ENCODE peak calls at places on chromosomes 13 and 19, in ten cellular contexts. One of them, this sample, is unnamed.

GRCh38 chr19:35856546-35857149 is at the start of gene KIRREL2:
- DNase-seq in aorta: no peak
- DNase-seq in upper lobe of right lung: no peak
- DNase-seq in naive thymus-derived CD4-positive, alpha-beta T cell: peak
- DNase-seq in GOT3: no peak
- DNase-seq in H54: no peak
- DNase-seq in activated effector memory CD4-positive, alpha-beta T cell treated with Interleukin-2 at 50 U/mL for 16 hours: peak
- DNase-seq in HEK293T: no peak
- DNase-seq in naive thymus-derived CD8-positive, alpha-beta T cell: no peak
- DNase-seq in stimulated activated CD4-positive, alpha-beta T cell treated with anti-CD3 and anti-CD28 coated beads, TNF-alpha, amount 100 ng/mL, for 48 hours: no peak
- DNase-seq in this sample: no peak

GRCh38 chr13:48504606-48505369 is 28.1 kb downstream of the RCBTB2 start:
- DNase-seq in H54: no peak
- DNase-seq in GOT3: no peak
- DNase-seq in activated effector memory CD4-positive, alpha-beta T cell treated with Interleukin-2 at 50 U/mL for 16 hours: no peak
- DNase-seq in upper lobe of right lung: no peak
- DNase-seq in naive thymus-derived CD4-positive, alpha-beta T cell: no peak
- DNase-seq in stimulated activated CD4-positive, alpha-beta T cell treated with anti-CD3 and anti-CD28 coated beads, TNF-alpha, amount 100 ng/mL, for 48 hours: no peak
- DNase-seq in naive thymus-derived CD8-positive, alpha-beta T cell: no peak
- DNase-seq in HEK293T: no peak
- DNase-seq in aorta: no peak
- DNase-seq in this sample: no peak

GRCh38 chr13:99345345-99345744 is 38.1 kb upstream of the GPR183 start:
- DNase-seq in H54: no peak
- DNase-seq in HEK293T: no peak
- DNase-seq in naive thymus-derived CD8-positive, alpha-beta T cell: no peak
- DNase-seq in upper lobe of right lung: no peak
- DNase-seq in naive thymus-derived CD4-positive, alpha-beta T cell: no peak
- DNase-seq in aorta: no peak
- DNase-seq in stimulated activated CD4-positive, alpha-beta T cell treated with anti-CD3 and anti-CD28 coated beads, TNF-alpha, amount 100 ng/mL, for 48 hours: no peak
- DNase-seq in GOT3: no peak
- DNase-seq in activated effector memory CD4-positive, alpha-beta T cell treated with Interleukin-2 at 50 U/mL for 16 hours: no peak
- DNase-seq in this sample: no peak

GRCh38 chr13:75326173-75327131 is 155.5 kb downstream of the TBC1D4 start:
- DNase-seq in aorta: no peak
- DNase-seq in activated effector memory CD4-positive, alpha-beta T cell treated with Interleukin-2 at 50 U/mL for 16 hours: peak
- DNase-seq in naive thymus-derived CD8-positive, alpha-beta T cell: peak
- DNase-seq in GOT3: no peak
- DNase-seq in HEK293T: no peak
- DNase-seq in naive thymus-derived CD4-positive, alpha-beta T cell: peak
- DNase-seq in stimulated activated CD4-positive, alpha-beta T cell treated with anti-CD3 and anti-CD28 coated beads, TNF-alpha, amount 100 ng/mL, for 48 hours: peak
- DNase-seq in H54: no peak
- DNase-seq in upper lobe of right lung: no peak
- DNase-seq in this sample: no peak

GRCh38 chr13:35796627-35797026 is 320.1 kb upstream of the MAB21L1 start:
- DNase-seq in stimulated activated CD4-positive, alpha-beta T cell treated with anti-CD3 and anti-CD28 coated beads, TNF-alpha, amount 100 ng/mL, for 48 hours: no peak
- DNase-seq in GOT3: no peak
- DNase-seq in upper lobe of right lung: no peak
- DNase-seq in activated effector memory CD4-positive, alpha-beta T cell treated with Interleukin-2 at 50 U/mL for 16 hours: no peak
- DNase-seq in naive thymus-derived CD4-positive, alpha-beta T cell: no peak
- DNase-seq in H54: no peak
- DNase-seq in naive thymus-derived CD8-positive, alpha-beta T cell: no peak
- DNase-seq in HEK293T: no peak
- DNase-seq in aorta: no peak
- DNase-seq in this sample: no peak

GRCh38 chr19:5083547-5083965 is 114.6 kb downstream of the KDM4B start:
- DNase-seq in naive thymus-derived CD4-positive, alpha-beta T cell: no peak
- DNase-seq in H54: no peak
- DNase-seq in HEK293T: no peak
- DNase-seq in GOT3: no peak
- DNase-seq in upper lobe of right lung: no peak
- DNase-seq in stimulated activated CD4-positive, alpha-beta T cell treated with anti-CD3 and anti-CD28 coated beads, TNF-alpha, amount 100 ng/mL, for 48 hours: no peak
- DNase-seq in aorta: peak
- DNase-seq in activated effector memory CD4-positive, alpha-beta T cell treated with Interleukin-2 at 50 U/mL for 16 hours: no peak
- DNase-seq in naive thymus-derived CD8-positive, alpha-beta T cell: no peak
- DNase-seq in this sample: no peak

GRCh38 chr19:16532440-16533273 is 9.6 kb downstream of the CHERP start:
- DNase-seq in HEK293T: no peak
- DNase-seq in H54: no peak
- DNase-seq in GOT3: no peak
- DNase-seq in naive thymus-derived CD4-positive, alpha-beta T cell: no peak
- DNase-seq in stimulated activated CD4-positive, alpha-beta T cell treated with anti-CD3 and anti-CD28 coated beads, TNF-alpha, amount 100 ng/mL, for 48 hours: no peak
- DNase-seq in naive thymus-derived CD8-positive, alpha-beta T cell: no peak
- DNase-seq in activated effector memory CD4-positive, alpha-beta T cell treated with Interleukin-2 at 50 U/mL for 16 hours: no peak
- DNase-seq in upper lobe of right lung: no peak
- DNase-seq in aorta: no peak
- DNase-seq in this sample: no peak

GRCh38 chr19:46065486-46065885 is 24.7 kb upstream of the IGFL4 start:
- DNase-seq in upper lobe of right lung: no peak
- DNase-seq in GOT3: no peak
- DNase-seq in activated effector memory CD4-positive, alpha-beta T cell treated with Interleukin-2 at 50 U/mL for 16 hours: no peak
- DNase-seq in H54: no peak
- DNase-seq in aorta: no peak
- DNase-seq in naive thymus-derived CD4-positive, alpha-beta T cell: no peak
- DNase-seq in naive thymus-derived CD8-positive, alpha-beta T cell: no peak
- DNase-seq in stimulated activated CD4-positive, alpha-beta T cell treated with anti-CD3 and anti-CD28 coated beads, TNF-alpha, amount 100 ng/mL, for 48 hours: no peak
- DNase-seq in HEK293T: no peak
- DNase-seq in this sample: no peak

GRCh38 chr19:18637644-18638630 is 1.1 kb downstream of the KLHL26 start:
- DNase-seq in upper lobe of right lung: no peak
- DNase-seq in aorta: no peak
- DNase-seq in activated effector memory CD4-positive, alpha-beta T cell treated with Interleukin-2 at 50 U/mL for 16 hours: no peak
- DNase-seq in stimulated activated CD4-positive, alpha-beta T cell treated with anti-CD3 and anti-CD28 coated beads, TNF-alpha, amount 100 ng/mL, for 48 hours: no peak
- DNase-seq in naive thymus-derived CD8-positive, alpha-beta T cell: no peak
- DNase-seq in naive thymus-derived CD4-positive, alpha-beta T cell: peak
- DNase-seq in H54: no peak
- DNase-seq in GOT3: no peak
- DNase-seq in HEK293T: no peak
- DNase-seq in this sample: peak

GRCh38 chr13:51942189-51942588 is 69.1 kb downstream of the ATP7B start:
- DNase-seq in naive thymus-derived CD8-positive, alpha-beta T cell: peak
- DNase-seq in naive thymus-derived CD4-positive, alpha-beta T cell: peak
- DNase-seq in HEK293T: no peak
- DNase-seq in activated effector memory CD4-positive, alpha-beta T cell treated with Interleukin-2 at 50 U/mL for 16 hours: peak
- DNase-seq in GOT3: no peak
- DNase-seq in stimulated activated CD4-positive, alpha-beta T cell treated with anti-CD3 and anti-CD28 coated beads, TNF-alpha, amount 100 ng/mL, for 48 hours: no peak
- DNase-seq in aorta: no peak
- DNase-seq in H54: no peak
- DNase-seq in upper lobe of right lung: no peak
- DNase-seq in this sample: no peak

GRCh38 chr19:934865-935422 is 9.1 kb downstream of the ARID3A start:
- DNase-seq in upper lobe of right lung: peak
- DNase-seq in H54: no peak
- DNase-seq in aorta: peak
- DNase-seq in activated effector memory CD4-positive, alpha-beta T cell treated with Interleukin-2 at 50 U/mL for 16 hours: no peak
- DNase-seq in GOT3: no peak
- DNase-seq in HEK293T: no peak
- DNase-seq in naive thymus-derived CD8-positive, alpha-beta T cell: no peak
- DNase-seq in naive thymus-derived CD4-positive, alpha-beta T cell: no peak
- DNase-seq in stimulated activated CD4-positive, alpha-beta T cell treated with anti-CD3 and anti-CD28 coated beads, TNF-alpha, amount 100 ng/mL, for 48 hours: no peak
- DNase-seq in this sample: no peak

GRCh38 chr13:51781246-51782022 is 22.5 kb downstream of the DHRS12 start:
- DNase-seq in upper lobe of right lung: no peak
- DNase-seq in GOT3: no peak
- DNase-seq in stimulated activated CD4-positive, alpha-beta T cell treated with anti-CD3 and anti-CD28 coated beads, TNF-alpha, amount 100 ng/mL, for 48 hours: no peak
- DNase-seq in HEK293T: no peak
- DNase-seq in naive thymus-derived CD4-positive, alpha-beta T cell: no peak
- DNase-seq in aorta: no peak
- DNase-seq in activated effector memory CD4-positive, alpha-beta T cell treated with Interleukin-2 at 50 U/mL for 16 hours: no peak
- DNase-seq in naive thymus-derived CD8-positive, alpha-beta T cell: no peak
- DNase-seq in H54: no peak
- DNase-seq in this sample: peak

GRCh38 chr19:54448037-54448773 is 794 bp upstream of the LENG8 start:
- DNase-seq in aorta: no peak
- DNase-seq in stimulated activated CD4-positive, alpha-beta T cell treated with anti-CD3 and anti-CD28 coated beads, TNF-alpha, amount 100 ng/mL, for 48 hours: peak
- DNase-seq in naive thymus-derived CD4-positive, alpha-beta T cell: no peak
- DNase-seq in HEK293T: peak
- DNase-seq in GOT3: peak
- DNase-seq in H54: no peak
- DNase-seq in upper lobe of right lung: peak
- DNase-seq in naive thymus-derived CD8-positive, alpha-beta T cell: no peak
- DNase-seq in activated effector memory CD4-positive, alpha-beta T cell treated with Interleukin-2 at 50 U/mL for 16 hours: peak
- DNase-seq in this sample: peak

GRCh38 chr13:39452412-39452811 is 150.6 kb downstream of the LHFPL6 start:
- DNase-seq in activated effector memory CD4-positive, alpha-beta T cell treated with Interleukin-2 at 50 U/mL for 16 hours: no peak
- DNase-seq in GOT3: no peak
- DNase-seq in naive thymus-derived CD4-positive, alpha-beta T cell: no peak
- DNase-seq in HEK293T: no peak
- DNase-seq in upper lobe of right lung: no peak
- DNase-seq in aorta: no peak
- DNase-seq in stimulated activated CD4-positive, alpha-beta T cell treated with anti-CD3 and anti-CD28 coated beads, TNF-alpha, amount 100 ng/mL, for 48 hours: no peak
- DNase-seq in H54: no peak
- DNase-seq in naive thymus-derived CD8-positive, alpha-beta T cell: no peak
- DNase-seq in this sample: no peak

GRCh38 chr13:110304256-110304655 is 2.7 kb downstream of the COL4A1 start:
- DNase-seq in H54: no peak
- DNase-seq in naive thymus-derived CD4-positive, alpha-beta T cell: no peak
- DNase-seq in GOT3: no peak
- DNase-seq in aorta: no peak
- DNase-seq in stimulated activated CD4-positive, alpha-beta T cell treated with anti-CD3 and anti-CD28 coated beads, TNF-alpha, amount 100 ng/mL, for 48 hours: no peak
- DNase-seq in HEK293T: no peak
- DNase-seq in upper lobe of right lung: no peak
- DNase-seq in activated effector memory CD4-positive, alpha-beta T cell treated with Interleukin-2 at 50 U/mL for 16 hours: no peak
- DNase-seq in naive thymus-derived CD8-positive, alpha-beta T cell: no peak
- DNase-seq in this sample: peak

GRCh38 chr19:49861127-49861526 is 6.2 kb downstream of the PNKP start:
- DNase-seq in GOT3: no peak
- DNase-seq in naive thymus-derived CD4-positive, alpha-beta T cell: no peak
- DNase-seq in HEK293T: peak
- DNase-seq in H54: no peak
- DNase-seq in stimulated activated CD4-positive, alpha-beta T cell treated with anti-CD3 and anti-CD28 coated beads, TNF-alpha, amount 100 ng/mL, for 48 hours: no peak
- DNase-seq in naive thymus-derived CD8-positive, alpha-beta T cell: no peak
- DNase-seq in aorta: peak
- DNase-seq in activated effector memory CD4-positive, alpha-beta T cell treated with Interleukin-2 at 50 U/mL for 16 hours: no peak
- DNase-seq in upper lobe of right lung: peak
- DNase-seq in this sample: no peak

GRCh38 chr19:47070756-47071155 is 22.3 kb upstream of the TMEM160 start:
- DNase-seq in stimulated activated CD4-positive, alpha-beta T cell treated with anti-CD3 and anti-CD28 coated beads, TNF-alpha, amount 100 ng/mL, for 48 hours: no peak
- DNase-seq in upper lobe of right lung: no peak
- DNase-seq in GOT3: no peak
- DNase-seq in HEK293T: no peak
- DNase-seq in H54: no peak
- DNase-seq in activated effector memory CD4-positive, alpha-beta T cell treated with Interleukin-2 at 50 U/mL for 16 hours: no peak
- DNase-seq in naive thymus-derived CD8-positive, alpha-beta T cell: no peak
- DNase-seq in naive thymus-derived CD4-positive, alpha-beta T cell: no peak
- DNase-seq in aorta: no peak
- DNase-seq in this sample: no peak

GRCh38 chr13:30881931-30882899 is 23.9 kb upstream of the MEDAG start:
- DNase-seq in naive thymus-derived CD8-positive, alpha-beta T cell: no peak
- DNase-seq in activated effector memory CD4-positive, alpha-beta T cell treated with Interleukin-2 at 50 U/mL for 16 hours: no peak
- DNase-seq in GOT3: no peak
- DNase-seq in HEK293T: no peak
- DNase-seq in aorta: no peak
- DNase-seq in stimulated activated CD4-positive, alpha-beta T cell treated with anti-CD3 and anti-CD28 coated beads, TNF-alpha, amount 100 ng/mL, for 48 hours: no peak
- DNase-seq in H54: no peak
- DNase-seq in upper lobe of right lung: no peak
- DNase-seq in naive thymus-derived CD4-positive, alpha-beta T cell: no peak
- DNase-seq in this sample: no peak

GRCh38 chr19:51514866-51515481 is 13.4 kb upstream of the SIGLEC12 start:
- DNase-seq in stimulated activated CD4-positive, alpha-beta T cell treated with anti-CD3 and anti-CD28 coated beads, TNF-alpha, amount 100 ng/mL, for 48 hours: no peak
- DNase-seq in H54: peak
- DNase-seq in naive thymus-derived CD8-positive, alpha-beta T cell: no peak
- DNase-seq in naive thymus-derived CD4-positive, alpha-beta T cell: peak
- DNase-seq in HEK293T: peak
- DNase-seq in GOT3: no peak
- DNase-seq in aorta: no peak
- DNase-seq in upper lobe of right lung: no peak
- DNase-seq in activated effector memory CD4-positive, alpha-beta T cell treated with Interleukin-2 at 50 U/mL for 16 hours: no peak
- DNase-seq in this sample: peak

GRCh38 chr19:32676186-32676894 is 692 bp downstream of the RGS9BP start:
- DNase-seq in upper lobe of right lung: peak
- DNase-seq in H54: no peak
- DNase-seq in naive thymus-derived CD4-positive, alpha-beta T cell: peak
- DNase-seq in GOT3: no peak
- DNase-seq in aorta: no peak
- DNase-seq in HEK293T: no peak
- DNase-seq in stimulated activated CD4-positive, alpha-beta T cell treated with anti-CD3 and anti-CD28 coated beads, TNF-alpha, amount 100 ng/mL, for 48 hours: no peak
- DNase-seq in naive thymus-derived CD8-positive, alpha-beta T cell: no peak
- DNase-seq in activated effector memory CD4-positive, alpha-beta T cell treated with Interleukin-2 at 50 U/mL for 16 hours: peak
- DNase-seq in this sample: no peak

GRCh38 chr19:29515233-29515619 is 10.6 kb upstream of the VSTM2B start:
- DNase-seq in GOT3: no peak
- DNase-seq in upper lobe of right lung: peak
- DNase-seq in H54: no peak
- DNase-seq in naive thymus-derived CD4-positive, alpha-beta T cell: no peak
- DNase-seq in HEK293T: no peak
- DNase-seq in activated effector memory CD4-positive, alpha-beta T cell treated with Interleukin-2 at 50 U/mL for 16 hours: no peak
- DNase-seq in aorta: peak
- DNase-seq in stimulated activated CD4-positive, alpha-beta T cell treated with anti-CD3 and anti-CD28 coated beads, TNF-alpha, amount 100 ng/mL, for 48 hours: no peak
- DNase-seq in naive thymus-derived CD8-positive, alpha-beta T cell: no peak
- DNase-seq in this sample: no peak

GRCh38 chr13:95292622-95293021 is 8.6 kb downstream of the ABCC4 start:
- DNase-seq in naive thymus-derived CD4-positive, alpha-beta T cell: no peak
- DNase-seq in activated effector memory CD4-positive, alpha-beta T cell treated with Interleukin-2 at 50 U/mL for 16 hours: no peak
- DNase-seq in upper lobe of right lung: no peak
- DNase-seq in GOT3: no peak
- DNase-seq in aorta: no peak
- DNase-seq in stimulated activated CD4-positive, alpha-beta T cell treated with anti-CD3 and anti-CD28 coated beads, TNF-alpha, amount 100 ng/mL, for 48 hours: no peak
- DNase-seq in HEK293T: no peak
- DNase-seq in naive thymus-derived CD8-positive, alpha-beta T cell: no peak
- DNase-seq in H54: no peak
- DNase-seq in this sample: no peak

GRCh38 chr19:38841787-38842438 is 7.9 kb downstream of the HNRNPL start:
- DNase-seq in naive thymus-derived CD4-positive, alpha-beta T cell: peak
- DNase-seq in GOT3: no peak
- DNase-seq in activated effector memory CD4-positive, alpha-beta T cell treated with Interleukin-2 at 50 U/mL for 16 hours: peak
- DNase-seq in H54: no peak
- DNase-seq in stimulated activated CD4-positive, alpha-beta T cell treated with anti-CD3 and anti-CD28 coated beads, TNF-alpha, amount 100 ng/mL, for 48 hours: no peak
- DNase-seq in upper lobe of right lung: no peak
- DNase-seq in HEK293T: no peak
- DNase-seq in aorta: no peak
- DNase-seq in naive thymus-derived CD8-positive, alpha-beta T cell: peak
- DNase-seq in this sample: no peak

GRCh38 chr13:90272356-90272755 is 1075.1 kb upstream of the MIR17HG start:
- DNase-seq in upper lobe of right lung: no peak
- DNase-seq in aorta: no peak
- DNase-seq in H54: peak
- DNase-seq in naive thymus-derived CD4-positive, alpha-beta T cell: no peak
- DNase-seq in stimulated activated CD4-positive, alpha-beta T cell treated with anti-CD3 and anti-CD28 coated beads, TNF-alpha, amount 100 ng/mL, for 48 hours: no peak
- DNase-seq in naive thymus-derived CD8-positive, alpha-beta T cell: no peak
- DNase-seq in GOT3: no peak
- DNase-seq in HEK293T: no peak
- DNase-seq in activated effector memory CD4-positive, alpha-beta T cell treated with Interleukin-2 at 50 U/mL for 16 hours: no peak
- DNase-seq in this sample: no peak

GRCh38 chr13:53064721-53065120 is 36.1 kb downstream of the OLFM4 start:
- DNase-seq in activated effector memory CD4-positive, alpha-beta T cell treated with Interleukin-2 at 50 U/mL for 16 hours: no peak
- DNase-seq in naive thymus-derived CD4-positive, alpha-beta T cell: no peak
- DNase-seq in aorta: no peak
- DNase-seq in naive thymus-derived CD8-positive, alpha-beta T cell: no peak
- DNase-seq in HEK293T: peak
- DNase-seq in H54: no peak
- DNase-seq in upper lobe of right lung: no peak
- DNase-seq in stimulated activated CD4-positive, alpha-beta T cell treated with anti-CD3 and anti-CD28 coated beads, TNF-alpha, amount 100 ng/mL, for 48 hours: no peak
- DNase-seq in GOT3: no peak
- DNase-seq in this sample: no peak

GRCh38 chr19:11179716-11180297 is 17.5 kb downstream of the KANK2 start:
- DNase-seq in stimulated activated CD4-positive, alpha-beta T cell treated with anti-CD3 and anti-CD28 coated beads, TNF-alpha, amount 100 ng/mL, for 48 hours: no peak
- DNase-seq in naive thymus-derived CD4-positive, alpha-beta T cell: no peak
- DNase-seq in GOT3: no peak
- DNase-seq in upper lobe of right lung: no peak
- DNase-seq in naive thymus-derived CD8-positive, alpha-beta T cell: no peak
- DNase-seq in activated effector memory CD4-positive, alpha-beta T cell treated with Interleukin-2 at 50 U/mL for 16 hours: no peak
- DNase-seq in HEK293T: no peak
- DNase-seq in H54: no peak
- DNase-seq in aorta: peak
- DNase-seq in this sample: no peak

GRCh38 chr19:17847538-17848366 is at the start of gene JAK3:
- DNase-seq in naive thymus-derived CD8-positive, alpha-beta T cell: peak
- DNase-seq in stimulated activated CD4-positive, alpha-beta T cell treated with anti-CD3 and anti-CD28 coated beads, TNF-alpha, amount 100 ng/mL, for 48 hours: peak
- DNase-seq in GOT3: no peak
- DNase-seq in upper lobe of right lung: no peak
- DNase-seq in naive thymus-derived CD4-positive, alpha-beta T cell: peak
- DNase-seq in HEK293T: peak
- DNase-seq in aorta: peak
- DNase-seq in activated effector memory CD4-positive, alpha-beta T cell treated with Interleukin-2 at 50 U/mL for 16 hours: peak
- DNase-seq in H54: no peak
- DNase-seq in this sample: no peak

GRCh38 chr13:23469901-23470525 is 36.5 kb upstream of the SACS start:
- DNase-seq in activated effector memory CD4-positive, alpha-beta T cell treated with Interleukin-2 at 50 U/mL for 16 hours: no peak
- DNase-seq in naive thymus-derived CD8-positive, alpha-beta T cell: no peak
- DNase-seq in HEK293T: no peak
- DNase-seq in H54: no peak
- DNase-seq in upper lobe of right lung: no peak
- DNase-seq in naive thymus-derived CD4-positive, alpha-beta T cell: no peak
- DNase-seq in GOT3: no peak
- DNase-seq in stimulated activated CD4-positive, alpha-beta T cell treated with anti-CD3 and anti-CD28 coated beads, TNF-alpha, amount 100 ng/mL, for 48 hours: no peak
- DNase-seq in aorta: no peak
- DNase-seq in this sample: no peak